ENCODE peak calls at places on chromosomes 6 and 20, in five cellular contexts. X is glomerular endothelial cell; V is endothelial cell; M is stimulated activated CD4-positive, alpha-beta T cell treated with anti-CD3 and anti-CD28 coated beads, Interleukin-2, amount 100 ng/mL, for 48 hours; E is psoas muscle. O is an unnamed sample.

GRCh38 chr6:1838604-1839003 is 228.9 kb downstream of the FOXC1 start:
- DNase-seq in E (no peak), V (no peak), X (no peak), M (no peak), O (no peak)

GRCh38 chr20:44698351-44698750 is 16.8 kb upstream of the CCN5 start:
- DNase-seq in X (no peak), V (no peak), M (no peak), E (no peak), O (no peak)

GRCh38 chr6:111445786-111446395 is 37.1 kb downstream of the REV3L start:
- DNase-seq in V (no peak), M (no peak), X (no peak), E (no peak), O (no peak)

GRCh38 chr20:25669826-25670422 is 26.7 kb downstream of the ZNF337 start:
- DNase-seq in M (no peak), V (peak; percentile 15), E (no peak), X (no peak), O (no peak)

GRCh38 chr6:136382676-136383075 is 93.0 kb upstream of the BCLAF1 start:
- DNase-seq in M (no peak), V (no peak), X (no peak), E (no peak), O (no peak)

GRCh38 chr20:20466341-20466879 is 98.5 kb downstream of the INSM1 start:
- DNase-seq in M (no peak), X (no peak), V (no peak), E (no peak), O (no peak)

GRCh38 chr20:6966721-6967120 is 199.2 kb downstream of the BMP2 start:
- DNase-seq in E (no peak), X (no peak), V (no peak), M (no peak), O (no peak)

GRCh38 chr6:126614642-126615504 is 275.0 kb downstream of the CENPW start:
- DNase-seq in M (no peak), E (no peak), V (no peak), X (no peak), O (no peak)

GRCh38 chr6:1856381-1856780 is 246.7 kb downstream of the FOXC1 start:
- DNase-seq in E (no peak), M (no peak), V (no peak), X (no peak), O (no peak)

GRCh38 chr6:149235130-149235561 is 82.4 kb upstream of the TAB2 start:
- DNase-seq in X (peak; percentile 88), V (no peak), M (no peak), E (no peak), O (no peak)

GRCh38 chr20:36614781-36615557 is 9.4 kb downstream of the RAB5IF start:
- DNase-seq in M (no peak), V (no peak), X (no peak), E (no peak), O (no peak)

GRCh38 chr6:153405926-153406325 is 274.8 kb upstream of the RGS17 start:
- DNase-seq in V (no peak), X (no peak), E (no peak), M (no peak), O (no peak)

GRCh38 chr6:44219053-44219814 is 2.5 kb downstream of the MYMX start:
- DNase-seq in V (peak; percentile 88), M (no peak), X (no peak), E (peak; percentile 90), O (peak; percentile 60)

O was measured in dorsolateral prefrontal cortex.